ENCODE peak calls at places on chromosomes 13 and 19, in seven cellular contexts. One of them, this sample, is unnamed.

GRCh38 chr13:74644239-74644638 is 510.0 kb upstream of the KLF12 start:
- DNase-seq in osteoblast: no peak
- DNase-seq in astrocyte of the spinal cord: no peak
- DNase-seq in suprapubic skin: no peak
- DNase-seq in fibroblast of pulmonary artery: peak; percentile 80
- DNase-seq in GM23248: peak; percentile 71
- DNase-seq in AG04450: no peak
- DNase-seq in this sample: peak; percentile 21

GRCh38 chr13:29771247-29771646 is 79.2 kb downstream of the UBL3 start:
- DNase-seq in osteoblast: no peak
- DNase-seq in astrocyte of the spinal cord: peak; percentile 54
- DNase-seq in suprapubic skin: no peak
- DNase-seq in fibroblast of pulmonary artery: peak; percentile 59
- DNase-seq in GM23248: peak; percentile 48
- DNase-seq in AG04450: no peak
- DNase-seq in this sample: no peak

GRCh38 chr19:18280247-18281081 is 958 bp downstream of the JUND start:
- DNase-seq in osteoblast: peak; percentile 97
- DNase-seq in astrocyte of the spinal cord: peak; percentile 72
- DNase-seq in suprapubic skin: peak; percentile 85
- DNase-seq in fibroblast of pulmonary artery: peak; percentile 75
- DNase-seq in GM23248: peak; percentile 85
- DNase-seq in AG04450: no peak
- DNase-seq in this sample: peak; percentile 36

GRCh38 chr19:1956868-1957492 is 16.0 kb downstream of the CSNK1G2 start:
- DNase-seq in osteoblast: no peak
- DNase-seq in astrocyte of the spinal cord: no peak
- DNase-seq in suprapubic skin: no peak
- DNase-seq in fibroblast of pulmonary artery: no peak
- DNase-seq in GM23248: no peak
- DNase-seq in AG04450: no peak
- DNase-seq in this sample: no peak

GRCh38 chr13:33110713-33111413 is 94.6 kb downstream of the KL start:
- DNase-seq in osteoblast: no peak
- DNase-seq in astrocyte of the spinal cord: peak; percentile 71
- DNase-seq in suprapubic skin: peak; percentile 75
- DNase-seq in fibroblast of pulmonary artery: no peak
- DNase-seq in GM23248: peak; percentile 52
- DNase-seq in AG04450: no peak
- DNase-seq in this sample: no peak

GRCh38 chr13:25214371-25215252 is 42.5 kb upstream of the AMER2 start:
- DNase-seq in osteoblast: no peak
- DNase-seq in astrocyte of the spinal cord: peak; percentile 22
- DNase-seq in suprapubic skin: no peak
- DNase-seq in fibroblast of pulmonary artery: peak; percentile 55
- DNase-seq in GM23248: peak; percentile 37
- DNase-seq in AG04450: no peak
- DNase-seq in this sample: no peak

GRCh38 chr19:49570138-49570856 is 10.1 kb downstream of the NOSIP start:
- DNase-seq in osteoblast: peak; percentile 92
- DNase-seq in astrocyte of the spinal cord: peak; percentile 82
- DNase-seq in suprapubic skin: no peak
- DNase-seq in fibroblast of pulmonary artery: peak; percentile 92
- DNase-seq in GM23248: peak; percentile 87
- DNase-seq in AG04450: peak; percentile 73
- DNase-seq in this sample: peak; percentile 75

GRCh38 chr19:44955500-44956439 is 590 bp downstream of the CLPTM1 start:
- DNase-seq in osteoblast: no peak
- DNase-seq in astrocyte of the spinal cord: no peak
- DNase-seq in suprapubic skin: no peak
- DNase-seq in fibroblast of pulmonary artery: no peak
- DNase-seq in GM23248: peak; percentile 40
- DNase-seq in AG04450: no peak
- DNase-seq in this sample: no peak

GRCh38 chr19:48686103-48686502 is 9.7 kb upstream of the FUT2 start:
- DNase-seq in osteoblast: peak; percentile 21
- DNase-seq in astrocyte of the spinal cord: no peak
- DNase-seq in suprapubic skin: no peak
- DNase-seq in fibroblast of pulmonary artery: no peak
- DNase-seq in GM23248: no peak
- DNase-seq in AG04450: no peak
- DNase-seq in this sample: no peak

GRCh38 chr19:28377077-28377476 is 835.9 kb downstream of the UQCRFS1 start:
- DNase-seq in osteoblast: no peak
- DNase-seq in astrocyte of the spinal cord: no peak
- DNase-seq in suprapubic skin: no peak
- DNase-seq in fibroblast of pulmonary artery: peak; percentile 7
- DNase-seq in GM23248: peak; percentile 49
- DNase-seq in AG04450: no peak
- DNase-seq in this sample: no peak

GRCh38 chr19:5719274-5719960 is 529 bp downstream of the LONP1 start:
- DNase-seq in osteoblast: no peak
- DNase-seq in astrocyte of the spinal cord: no peak
- DNase-seq in suprapubic skin: no peak
- DNase-seq in fibroblast of pulmonary artery: no peak
- DNase-seq in GM23248: peak; percentile 74
- DNase-seq in AG04450: no peak
- DNase-seq in this sample: no peak

GRCh38 chr19:55348317-55349034 is 6.0 kb downstream of the COX6B2 start:
- DNase-seq in osteoblast: no peak
- DNase-seq in astrocyte of the spinal cord: no peak
- DNase-seq in suprapubic skin: no peak
- DNase-seq in fibroblast of pulmonary artery: no peak
- DNase-seq in GM23248: no peak
- DNase-seq in AG04450: no peak
- DNase-seq in this sample: no peak

GRCh38 chr13:25806304-25806974 is 245.4 kb downstream of the SHISA2 start:
- DNase-seq in osteoblast: no peak
- DNase-seq in astrocyte of the spinal cord: peak; percentile 66
- DNase-seq in suprapubic skin: no peak
- DNase-seq in fibroblast of pulmonary artery: no peak
- DNase-seq in GM23248: no peak
- DNase-seq in AG04450: no peak
- DNase-seq in this sample: peak; percentile 9

GRCh38 chr13:109156181-109156935 is 526.9 kb downstream of the MYO16 start:
- DNase-seq in osteoblast: peak; percentile 84
- DNase-seq in astrocyte of the spinal cord: peak; percentile 86
- DNase-seq in suprapubic skin: no peak
- DNase-seq in fibroblast of pulmonary artery: peak; percentile 88
- DNase-seq in GM23248: peak; percentile 80
- DNase-seq in AG04450: peak; percentile 43
- DNase-seq in this sample: peak; percentile 45

GRCh38 chr19:12314553-12314952 is 18.9 kb downstream of the ZNF563 start:
- DNase-seq in osteoblast: no peak
- DNase-seq in astrocyte of the spinal cord: no peak
- DNase-seq in suprapubic skin: no peak
- DNase-seq in fibroblast of pulmonary artery: no peak
- DNase-seq in GM23248: no peak
- DNase-seq in AG04450: no peak
- DNase-seq in this sample: no peak

GRCh38 chr19:4374451-4375163 is 25.7 kb downstream of the SH3GL1 start:
- DNase-seq in osteoblast: peak; percentile 98
- DNase-seq in astrocyte of the spinal cord: peak; percentile 84
- DNase-seq in suprapubic skin: peak; percentile 93
- DNase-seq in fibroblast of pulmonary artery: peak; percentile 84
- DNase-seq in GM23248: peak; percentile 96
- DNase-seq in AG04450: no peak
- DNase-seq in this sample: peak; percentile 63

GRCh38 chr19:1251233-1251502 is 2.8 kb downstream of the MIDN start:
- DNase-seq in osteoblast: peak; percentile 92
- DNase-seq in astrocyte of the spinal cord: peak; percentile 66
- DNase-seq in suprapubic skin: no peak
- DNase-seq in fibroblast of pulmonary artery: peak; percentile 82
- DNase-seq in GM23248: peak; percentile 85
- DNase-seq in AG04450: no peak
- DNase-seq in this sample: peak; percentile 49

GRCh38 chr13:114128624-114129522 is 3.5 kb downstream of the RASA3 start:
- DNase-seq in osteoblast: peak; percentile 100
- DNase-seq in astrocyte of the spinal cord: peak; percentile 94
- DNase-seq in suprapubic skin: peak; percentile 90
- DNase-seq in fibroblast of pulmonary artery: peak; percentile 91
- DNase-seq in GM23248: peak; percentile 98
- DNase-seq in AG04450: peak; percentile 68
- DNase-seq in this sample: peak; percentile 93

GRCh38 chr19:16514383-16515019 is 18.3 kb downstream of the C19orf44 start:
- DNase-seq in osteoblast: peak; percentile 55
- DNase-seq in astrocyte of the spinal cord: no peak
- DNase-seq in suprapubic skin: no peak
- DNase-seq in fibroblast of pulmonary artery: no peak
- DNase-seq in GM23248: no peak
- DNase-seq in AG04450: no peak
- DNase-seq in this sample: no peak

GRCh38 chr13:20192470-20193141 is at the start of gene GJB2:
- DNase-seq in osteoblast: peak; percentile 84
- DNase-seq in astrocyte of the spinal cord: no peak
- DNase-seq in suprapubic skin: no peak
- DNase-seq in fibroblast of pulmonary artery: no peak
- DNase-seq in GM23248: peak; percentile 30
- DNase-seq in AG04450: no peak
- DNase-seq in this sample: no peak

GRCh38 chr13:52158629-52159158 is 703 bp downstream of the NEK3 start:
- DNase-seq in osteoblast: peak; percentile 89
- DNase-seq in astrocyte of the spinal cord: peak; percentile 41
- DNase-seq in suprapubic skin: no peak
- DNase-seq in fibroblast of pulmonary artery: peak; percentile 42
- DNase-seq in GM23248: peak; percentile 74
- DNase-seq in AG04450: no peak
- DNase-seq in this sample: peak; percentile 12

DNA sequence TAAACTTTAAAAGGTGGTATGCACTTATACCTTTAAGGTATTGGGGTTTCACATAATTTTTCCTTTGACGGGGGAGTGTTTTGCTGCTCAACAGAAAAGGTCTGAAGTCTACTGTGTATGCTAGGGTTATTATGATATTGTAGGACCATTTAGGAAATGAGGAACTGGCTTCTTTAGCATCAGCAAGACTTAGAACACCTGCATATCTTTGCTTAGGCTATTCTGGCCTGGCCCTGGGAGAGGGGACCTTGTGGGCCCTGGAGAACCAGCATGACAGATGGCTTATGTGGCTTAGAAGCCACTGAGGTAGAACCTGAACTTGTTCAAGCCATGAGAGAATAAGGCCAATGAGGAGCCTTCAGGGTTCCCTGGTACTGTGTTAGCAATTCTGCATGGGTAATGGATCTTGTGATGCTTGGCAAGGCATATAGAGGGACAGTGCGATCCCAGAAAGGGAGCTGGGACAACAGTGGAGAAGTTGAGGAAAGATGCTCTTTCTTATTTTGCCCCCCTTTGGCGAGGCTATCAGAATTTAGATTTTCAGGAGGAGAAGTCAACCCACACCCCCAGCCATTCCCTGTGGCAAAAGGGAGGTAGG is 4.3 kb downstream of the RGCC start:
- DNase-seq in osteoblast: no peak
- DNase-seq in astrocyte of the spinal cord: no peak
- DNase-seq in suprapubic skin: no peak
- DNase-seq in fibroblast of pulmonary artery: no peak
- DNase-seq in GM23248: no peak
- DNase-seq in AG04450: no peak
- DNase-seq in this sample: no peak
- H3K4me3 ChIP-seq in osteoblast: no peak overlapping the region
- H3K4me3 ChIP-seq in astrocyte of the spinal cord: no peak overlapping the region
- H3K4me3 ChIP-seq in suprapubic skin: peak overlapping the region; percentile 17
- H3K4me3 ChIP-seq in fibroblast of pulmonary artery: no peak overlapping the region
- H3K4me3 ChIP-seq in GM23248: no peak overlapping the region
- H3K4me3 ChIP-seq in AG04450: peak overlapping the region; percentile 21
- H3K4me3 ChIP-seq in this sample: no peak overlapping the region

GRCh38 chr19:36418287-36419001 is at the start of gene ZFP82:
- DNase-seq in osteoblast: peak; percentile 98
- DNase-seq in astrocyte of the spinal cord: peak; percentile 83
- DNase-seq in suprapubic skin: peak; percentile 78
- DNase-seq in fibroblast of pulmonary artery: peak; percentile 85
- DNase-seq in GM23248: peak; percentile 93
- DNase-seq in AG04450: peak; percentile 27
- DNase-seq in this sample: peak; percentile 66

GRCh38 chr19:36423925-36424324 is 5.5 kb upstream of the ZFP82 start:
- DNase-seq in osteoblast: no peak
- DNase-seq in astrocyte of the spinal cord: no peak
- DNase-seq in suprapubic skin: no peak
- DNase-seq in fibroblast of pulmonary artery: no peak
- DNase-seq in GM23248: no peak
- DNase-seq in AG04450: no peak
- DNase-seq in this sample: no peak

GRCh38 chr19:36417752-36418286 is 625 bp downstream of the ZFP82 start:
- DNase-seq in osteoblast: no peak
- DNase-seq in astrocyte of the spinal cord: no peak
- DNase-seq in suprapubic skin: peak; percentile 58
- DNase-seq in fibroblast of pulmonary artery: no peak
- DNase-seq in GM23248: no peak
- DNase-seq in AG04450: no peak
- DNase-seq in this sample: no peak

GRCh38 chr19:36421749-36422481 is 3.5 kb upstream of the ZFP82 start:
- DNase-seq in osteoblast: peak; percentile 65
- DNase-seq in astrocyte of the spinal cord: peak; percentile 5
- DNase-seq in suprapubic skin: no peak
- DNase-seq in fibroblast of pulmonary artery: no peak
- DNase-seq in GM23248: peak; percentile 9
- DNase-seq in AG04450: no peak
- DNase-seq in this sample: no peak

GRCh38 chr19:36420961-36421748 is 2.7 kb upstream of the ZFP82 start:
- DNase-seq in osteoblast: peak; percentile 87
- DNase-seq in astrocyte of the spinal cord: peak; percentile 28
- DNase-seq in suprapubic skin: no peak
- DNase-seq in fibroblast of pulmonary artery: peak; percentile 42
- DNase-seq in GM23248: peak; percentile 70
- DNase-seq in AG04450: no peak
- DNase-seq in this sample: peak; percentile 35
- H3K4me3 ChIP-seq in osteoblast: peak overlapping the region; percentile 69
- H3K4me3 ChIP-seq in astrocyte of the spinal cord: peak overlapping the region; percentile 27
- H3K4me3 ChIP-seq in suprapubic skin: peak overlapping the region; percentile 42
- H3K4me3 ChIP-seq in fibroblast of pulmonary artery: peak overlapping the region; percentile 34
- H3K4me3 ChIP-seq in GM23248: peak overlapping the region; percentile 75
- H3K4me3 ChIP-seq in AG04450: peak overlapping the region; percentile 43
- H3K4me3 ChIP-seq in this sample: peak overlapping the region; percentile 48

GRCh38 chr13:49400755-49401659 is 42.9 kb downstream of the CAB39L start:
- DNase-seq in osteoblast: no peak
- DNase-seq in astrocyte of the spinal cord: peak; percentile 19
- DNase-seq in suprapubic skin: no peak
- DNase-seq in fibroblast of pulmonary artery: peak; percentile 70
- DNase-seq in GM23248: peak; percentile 40
- DNase-seq in AG04450: peak; percentile 41
- DNase-seq in this sample: peak; percentile 33
- H3K4me3 ChIP-seq in osteoblast: peak overlapping the region; percentile 41
- H3K4me3 ChIP-seq in astrocyte of the spinal cord: no peak overlapping the region
- H3K4me3 ChIP-seq in suprapubic skin: peak overlapping the region; percentile 49
- H3K4me3 ChIP-seq in fibroblast of pulmonary artery: no peak overlapping the region
- H3K4me3 ChIP-seq in GM23248: peak overlapping the region; percentile 29
- H3K4me3 ChIP-seq in AG04450: no peak overlapping the region
- H3K4me3 ChIP-seq in this sample: no peak overlapping the region

GRCh38 chr13:87259479-87260083 is 411.6 kb upstream of the SLITRK5 start:
- DNase-seq in osteoblast: no peak
- DNase-seq in astrocyte of the spinal cord: no peak
- DNase-seq in suprapubic skin: no peak
- DNase-seq in fibroblast of pulmonary artery: no peak
- DNase-seq in GM23248: peak; percentile 40
- DNase-seq in AG04450: no peak
- DNase-seq in this sample: no peak

DNA sequence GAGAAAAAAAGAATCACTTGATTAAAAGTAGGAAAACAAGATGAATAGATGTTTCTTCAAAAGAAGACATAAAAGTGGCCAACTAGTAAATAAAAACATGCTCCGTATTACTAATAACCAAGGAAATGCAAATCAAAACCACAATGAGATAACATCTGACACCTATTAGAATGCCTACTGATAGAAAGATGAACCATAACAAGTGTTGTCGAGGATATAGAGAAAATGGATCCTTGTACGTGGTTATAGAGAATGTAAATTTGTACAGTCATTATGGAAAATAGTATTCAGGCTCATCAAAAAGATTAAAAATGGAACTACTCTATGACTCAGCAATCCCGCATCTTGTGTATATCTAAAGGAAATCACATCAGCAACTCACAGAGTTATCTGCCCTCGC is 415.8 kb upstream of the SLITRK5 start:
- DNase-seq in osteoblast: no peak
- DNase-seq in astrocyte of the spinal cord: no peak
- DNase-seq in suprapubic skin: no peak
- DNase-seq in fibroblast of pulmonary artery: no peak
- DNase-seq in GM23248: no peak
- DNase-seq in AG04450: no peak
- DNase-seq in this sample: no peak
- H3K4me3 ChIP-seq in osteoblast: no peak overlapping the region
- H3K4me3 ChIP-seq in astrocyte of the spinal cord: no peak overlapping the region
- H3K4me3 ChIP-seq in suprapubic skin: no peak overlapping the region
- H3K4me3 ChIP-seq in fibroblast of pulmonary artery: no peak overlapping the region
- H3K4me3 ChIP-seq in GM23248: no peak overlapping the region
- H3K4me3 ChIP-seq in AG04450: no peak overlapping the region
- H3K4me3 ChIP-seq in this sample: no peak overlapping the region